ENCODE peak calls at places on chromosome 22, in five cellular contexts. D, A, N, K and H are unnamed samples.

GRCh38 chr22:35552186-35552842 is 11.7 kb downstream of the RASD2 start:
- DNase-seq in D (peak), A (peak), N (no peak), K (peak), H (peak)

GRCh38 chr22:23520875-23521441 is 59.1 kb downstream of the IGLL1 start:
- DNase-seq in D (peak), A (peak), N (peak), K (no peak), H (no peak)

GRCh38 chr22:26835929-26836528 is 178.6 kb downstream of the MIAT start:
- DNase-seq in D (peak), A (peak), N (peak), K (peak), H (peak)

GRCh38 chr22:24841261-24841660 is 35.2 kb downstream of the SGSM1 start:
- DNase-seq in D (no peak), A (no peak), N (no peak), K (no peak), H (no peak)

GRCh38 chr22:37235897-37236607 is 8.0 kb downstream of the RAC2 start:
- DNase-seq in D (no peak), A (no peak), N (no peak), K (no peak), H (no peak)

GRCh38 chr22:36385491-36386350 is 2.0 kb downstream of the MYH9 start:
- DNase-seq in D (no peak), A (peak), N (no peak), K (no peak), H (peak)

GRCh38 chr22:22094921-22095320 is 112.3 kb upstream of the TOP3B start:
- DNase-seq in D (no peak), A (no peak), N (peak), K (no peak), H (no peak)

GRCh38 chr22:19223617-19224016 is 45.1 kb upstream of the SLC25A1 start:
- DNase-seq in D (no peak), A (no peak), N (no peak), K (no peak), H (no peak)

GRCh38 chr22:20962491-20962945 is 4.5 kb upstream of the AIFM3 start:
- DNase-seq in D (no peak), A (no peak), N (no peak), K (no peak), H (no peak)

GRCh38 chr22:29606320-29606719 is 2.9 kb downstream of the NF2 start:
- DNase-seq in D (no peak), A (no peak), N (no peak), K (peak), H (peak)

GRCh38 chr22:22110548-22111266 is 128.1 kb upstream of the TOP3B start:
- DNase-seq in D (peak), A (peak), N (peak), K (peak), H (peak)

GRCh38 chr22:28711820-28712777 is 29.5 kb downstream of the CHEK2 start:
- DNase-seq in D (no peak), A (peak), N (peak), K (no peak), H (peak)

GRCh38 chr22:37498289-37498909 is 12.2 kb upstream of the MFNG start:
- DNase-seq in D (peak), A (no peak), N (no peak), K (peak), H (peak)

GRCh38 chr22:37633693-37634504 is 5.6 kb upstream of the SH3BP1 start:
- DNase-seq in D (peak), A (peak), N (peak), K (peak), H (peak)

GRCh38 chr22:23704829-23705228 is 14.0 kb downstream of the RGL4 start:
- DNase-seq in D (no peak), A (no peak), N (no peak), K (no peak), H (no peak)

GRCh38 chr22:46887978-46888377 is 125.5 kb downstream of the TBC1D22A start:
- DNase-seq in D (no peak), A (no peak), N (no peak), K (no peak), H (no peak)

GRCh38 chr22:19996694-19997384 is 19.8 kb downstream of the ARVCF start:
- DNase-seq in D (no peak), A (no peak), N (no peak), K (no peak), H (no peak)

GRCh38 chr22:22884010-22884887 is 3.4 kb upstream of the IGLL5 start:
- DNase-seq in D (peak), A (peak), N (peak), K (peak), H (peak)

GRCh38 chr22:25134451-25134850 is 65.2 kb upstream of the CRYBB3 start:
- DNase-seq in D (no peak), A (no peak), N (no peak), K (no peak), H (no peak)

GRCh38 chr22:23246982-23247766 is 66.9 kb downstream of the BCR start:
- DNase-seq in D (no peak), A (no peak), N (no peak), K (no peak), H (no peak)

GRCh38 chr22:21710156-21710555 is 25.4 kb downstream of the YPEL1 start:
- DNase-seq in D (no peak), A (no peak), N (peak), K (no peak), H (no peak)

GRCh38 chr22:38203090-38203810 is 1.5 kb downstream of the MAFF start:
- DNase-seq in D (peak), A (peak), N (peak), K (peak), H (peak)

GRCh38 chr22:19429950-19430889 is 1.3 kb downstream of the HIRA start:
- DNase-seq in D (no peak), A (peak), N (peak), K (no peak), H (peak)

GRCh38 chr22:38034278-38034882 is 22.8 kb upstream of the PICK1 start:
- DNase-seq in D (peak), A (peak), N (peak), K (peak), H (peak)

GRCh38 chr22:46758098-46758497 is 4.4 kb upstream of the TBC1D22A start:
- DNase-seq in D (no peak), A (no peak), N (no peak), K (no peak), H (no peak)

GRCh38 chr22:37485714-37486223 is 415 bp downstream of the MFNG start:
- DNase-seq in D (no peak), A (no peak), N (no peak), K (no peak), H (no peak)

GRCh38 chr22:29877620-29878019 is 5.4 kb upstream of the MTMR3 start:
- DNase-seq in D (peak), A (no peak), N (peak), K (no peak), H (no peak)

GRCh38 chr22:41479671-41480396 is 10.9 kb downstream of the ACO2 start:
- DNase-seq in D (peak), A (peak), N (peak), K (peak), H (peak)

DNA sequence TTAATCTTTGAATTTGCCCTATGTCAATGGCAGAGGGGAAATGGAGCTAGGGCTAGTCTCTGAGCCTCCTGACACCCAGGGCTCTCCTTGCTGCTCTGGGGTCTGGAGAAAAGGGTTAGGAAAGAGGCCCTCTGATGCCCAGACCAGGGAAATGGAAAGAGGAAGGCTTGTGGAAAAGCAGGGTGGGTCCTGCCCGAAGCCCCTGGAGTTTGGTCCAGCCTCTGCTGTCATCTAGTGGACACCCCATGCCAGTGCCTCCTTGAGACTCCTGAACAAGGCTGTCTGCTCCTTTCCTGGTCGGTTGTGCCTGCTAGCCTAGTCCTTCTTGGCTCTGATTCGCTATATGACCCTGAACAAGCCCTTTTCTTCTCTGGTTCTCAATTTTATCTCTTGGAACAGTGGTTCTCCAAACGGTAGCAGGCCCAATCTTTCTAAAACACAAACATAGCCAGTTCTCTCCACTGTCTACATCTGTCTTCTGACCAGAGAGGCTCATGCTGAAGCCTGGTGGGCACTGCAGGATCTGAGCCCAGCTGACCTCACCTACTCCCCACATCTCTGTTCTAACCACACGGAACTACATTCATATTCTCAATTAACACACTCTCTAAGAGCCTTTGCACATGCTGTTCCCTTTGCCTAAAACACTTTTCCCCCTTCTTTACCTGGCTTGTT is 8.8 kb upstream of the PLA2G3 start:
- DNase-seq in D (peak), A (peak), N (peak), K (peak), H (peak)
- H2BK5ac ChIP-seq in D (no peak), A (no peak), N (peak), K (no peak), H (no peak)

GRCh38 chr22:50361688-50362087 is 18.6 kb downstream of the PPP6R2 start:
- DNase-seq in D (no peak), A (no peak), N (no peak), K (no peak), H (no peak)
- H2BK5ac ChIP-seq in D (no peak), A (no peak), N (no peak), K (no peak), H (no peak)

DNA sequence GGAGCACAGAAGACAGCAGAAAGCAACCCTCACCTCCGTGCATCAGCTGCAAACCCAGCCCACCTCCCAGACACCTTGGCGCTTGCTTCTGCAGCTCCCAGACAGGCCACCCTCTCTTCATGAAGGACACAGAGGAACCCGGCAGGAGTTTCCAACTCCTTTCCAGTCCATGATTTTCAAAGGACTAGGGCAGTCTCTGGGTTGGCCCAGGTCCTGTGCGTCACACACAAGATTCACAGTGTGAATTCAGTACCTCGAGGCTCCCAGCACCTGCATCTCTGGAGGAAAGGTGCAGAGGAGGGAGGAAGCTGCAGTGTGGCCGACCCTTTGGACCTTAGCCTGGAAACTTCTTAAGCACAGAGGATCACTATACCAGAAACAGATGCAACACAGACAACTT is 61.0 kb upstream of the BID start:
- DNase-seq in D (no peak), A (no peak), N (no peak), K (no peak), H (no peak)
- H2BK5ac ChIP-seq in D (no peak), A (no peak), N (no peak), K (no peak), H (no peak)

DNA sequence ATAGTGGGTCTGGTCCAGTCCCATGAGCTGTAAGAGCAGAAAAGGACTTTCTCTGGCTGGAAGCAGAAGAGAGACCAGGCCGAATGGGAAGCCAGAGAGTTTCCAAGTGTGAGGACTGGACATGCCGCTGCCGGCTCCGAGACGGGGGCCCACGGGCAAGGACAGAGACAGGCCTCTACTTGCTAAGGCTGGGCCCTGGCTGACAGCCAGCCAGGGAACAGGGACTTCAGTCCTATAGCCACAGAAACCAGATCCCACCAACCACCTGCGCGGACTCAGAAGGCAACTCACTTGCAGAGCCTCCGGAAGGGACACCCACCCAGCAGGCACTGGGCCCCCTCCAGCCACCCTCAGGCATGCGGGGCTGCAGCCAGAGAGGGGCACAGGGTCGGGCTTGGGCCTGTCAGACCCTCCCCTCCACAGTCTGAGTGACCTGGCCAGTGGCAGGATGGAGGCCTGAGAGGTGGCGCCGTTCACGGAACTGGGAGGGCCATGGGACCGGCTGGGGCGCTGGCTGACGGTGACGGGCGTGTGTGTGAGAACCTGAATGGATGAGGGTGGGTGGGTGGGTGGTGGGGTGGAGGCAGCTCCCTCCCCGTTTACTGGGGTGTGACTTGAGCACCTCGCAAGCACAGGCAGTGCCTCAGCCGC is 47.8 kb upstream of the A4GALT start:
- DNase-seq in D (no peak), A (no peak), N (no peak), K (no peak), H (no peak)
- H2BK5ac ChIP-seq in D (no peak), A (no peak), N (peak), K (no peak), H (no peak)

GRCh38 chr22:31248138-31248745 is 36.1 kb downstream of the LIMK2 start:
- DNase-seq in D (peak), A (peak), N (peak), K (peak), H (peak)
- H2BK5ac ChIP-seq in D (no peak), A (no peak), N (peak), K (no peak), H (no peak)

GRCh38 chr22:43207386-43207785 is 20.5 kb upstream of the TTLL12 start:
- DNase-seq in D (no peak), A (no peak), N (no peak), K (no peak), H (no peak)
- H2BK5ac ChIP-seq in D (no peak), A (no peak), N (no peak), K (no peak), H (no peak)